ENCODE peak calls at places on chromosomes 2 and 18, in nine cellular contexts. F, P, Q, E, X, N, K, B and I are unnamed samples.

GRCh38 chr2:23545391-23545790 is 160.4 kb downstream of the KLHL29 start:
- DNase-seq in F (no peak), P (peak), Q (no peak), E (no peak), X (no peak), N (no peak), K (no peak), B (no peak), I (no peak)

GRCh38 chr2:224498991-224499390 is 86.2 kb downstream of the CUL3 start:
- DNase-seq in F (no peak), P (no peak), Q (no peak), E (no peak), X (no peak), N (no peak), K (no peak), B (no peak), I (no peak)

GRCh38 chr2:134398300-134398699 is 144.4 kb downstream of the MGAT5 start:
- DNase-seq in F (no peak), P (peak), Q (no peak), E (no peak), X (no peak), N (no peak), K (peak), B (no peak), I (no peak)

GRCh38 chr2:176508984-176509383 is 239.7 kb downstream of the MTX2 start:
- DNase-seq in F (peak), P (no peak), Q (no peak), E (no peak), X (no peak), N (no peak), K (no peak), B (no peak), I (no peak)

GRCh38 chr18:24380163-24380747 is 17.4 kb downstream of the OSBPL1A start:
- DNase-seq in F (no peak), P (no peak), Q (no peak), E (no peak), X (no peak), N (no peak), K (no peak), B (no peak), I (no peak)

GRCh38 chr18:51275712-51276473 is 78.4 kb upstream of the MEX3C start:
- DNase-seq in F (no peak), P (no peak), Q (no peak), E (no peak), X (no peak), N (peak), K (peak), B (no peak), I (no peak)

GRCh38 chr2:61658841-61659780 is 121.0 kb upstream of the XPO1 start:
- DNase-seq in F (no peak), P (peak), Q (no peak), E (no peak), X (no peak), N (no peak), K (peak), B (no peak), I (no peak)

GRCh38 chr2:176239016-176239415 is 30.2 kb upstream of the MTX2 start:
- DNase-seq in F (no peak), P (no peak), Q (no peak), E (no peak), X (no peak), N (no peak), K (no peak), B (no peak), I (no peak)

GRCh38 chr2:2291500-2292260 is 39.4 kb downstream of the MYT1L start:
- DNase-seq in F (no peak), P (peak), Q (no peak), E (peak), X (no peak), N (no peak), K (no peak), B (no peak), I (no peak)

GRCh38 chr2:215536476-215536875 is 100.6 kb upstream of the FN1 start:
- DNase-seq in F (no peak), P (peak), Q (no peak), E (no peak), X (no peak), N (no peak), K (peak), B (no peak), I (no peak)

GRCh38 chr2:221397179-221397578 is 174.9 kb downstream of the EPHA4 start:
- DNase-seq in F (no peak), P (no peak), Q (no peak), E (no peak), X (no peak), N (no peak), K (peak), B (no peak), I (no peak)

GRCh38 chr18:69948919-69949537 is 1.4 kb upstream of the CD226 start:
- DNase-seq in F (peak), P (no peak), Q (peak), E (no peak), X (no peak), N (no peak), K (peak), B (no peak), I (no peak)

GRCh38 chr2:202104286-202104870 is 31.3 kb downstream of the KIAA2012 start:
- DNase-seq in F (peak), P (peak), Q (no peak), E (no peak), X (no peak), N (peak), K (peak), B (no peak), I (peak)

GRCh38 chr2:231133365-231134114 is 8.7 kb upstream of the HTR2B start:
- DNase-seq in F (no peak), P (no peak), Q (no peak), E (no peak), X (no peak), N (no peak), K (peak), B (no peak), I (no peak)

GRCh38 chr2:84459944-84460429 is 907 bp upstream of the SUCLG1 start:
- DNase-seq in F (no peak), P (peak), Q (no peak), E (no peak), X (no peak), N (no peak), K (no peak), B (no peak), I (no peak)

GRCh38 chr2:28403388-28403956 is 10.8 kb downstream of the FOSL2 start:
- DNase-seq in F (no peak), P (no peak), Q (no peak), E (no peak), X (no peak), N (no peak), K (no peak), B (no peak), I (no peak)

GRCh38 chr2:238169021-238169707 is 10.4 kb downstream of the ERFE start:
- DNase-seq in F (no peak), P (peak), Q (no peak), E (no peak), X (no peak), N (no peak), K (peak), B (no peak), I (no peak)

GRCh38 chr18:33603434-33603833 is 25.4 kb downstream of the ASXL3 start:
- DNase-seq in F (no peak), P (no peak), Q (no peak), E (no peak), X (no peak), N (no peak), K (no peak), B (no peak), I (no peak)

GRCh38 chr2:231361701-231362588 is 33.6 kb upstream of the B3GNT7 start:
- DNase-seq in F (no peak), P (no peak), Q (no peak), E (no peak), X (no peak), N (peak), K (no peak), B (no peak), I (no peak)

GRCh38 chr2:96117701-96118588 is 1.6 kb upstream of the ADRA2B start:
- DNase-seq in F (no peak), P (no peak), Q (no peak), E (no peak), X (no peak), N (no peak), K (no peak), B (no peak), I (no peak)

GRCh38 chr2:43270930-43271615 is 44.7 kb upstream of the ZFP36L2 start:
- DNase-seq in F (no peak), P (no peak), Q (no peak), E (no peak), X (no peak), N (no peak), K (no peak), B (no peak), I (no peak)

GRCh38 chr18:45335644-45336043 is 279.6 kb upstream of the SLC14A2 start:
- DNase-seq in F (no peak), P (peak), Q (no peak), E (peak), X (no peak), N (no peak), K (no peak), B (no peak), I (no peak)

GRCh38 chr2:85308951-85309555 is 18.7 kb downstream of the TGOLN2 start:
- DNase-seq in F (no peak), P (peak), Q (no peak), E (no peak), X (no peak), N (peak), K (peak), B (no peak), I (no peak)

GRCh38 chr2:189783451-189783926 is 650 bp downstream of the ORMDL1 start:
- DNase-seq in F (no peak), P (peak), Q (no peak), E (no peak), X (no peak), N (no peak), K (peak), B (no peak), I (no peak)

GRCh38 chr2:192373244-192373643 is 178.5 kb upstream of the TMEFF2 start:
- DNase-seq in F (no peak), P (no peak), Q (no peak), E (no peak), X (no peak), N (no peak), K (no peak), B (no peak), I (no peak)

GRCh38 chr2:216774180-216774579 is 78.8 kb upstream of the IGFBP5 start:
- DNase-seq in F (no peak), P (no peak), Q (no peak), E (no peak), X (no peak), N (no peak), K (no peak), B (no peak), I (no peak)

GRCh38 chr2:150528861-150529801 is 41.7 kb upstream of the RND3 start:
- DNase-seq in F (no peak), P (peak), Q (no peak), E (no peak), X (no peak), N (no peak), K (peak), B (no peak), I (no peak)

GRCh38 chr2:16653799-16654198 is 11.8 kb downstream of the CYRIA start:
- DNase-seq in F (no peak), P (no peak), Q (no peak), E (no peak), X (no peak), N (no peak), K (no peak), B (no peak), I (no peak)

GRCh38 chr2:105369777-105370690 is 28.8 kb downstream of the FHL2 start:
- DNase-seq in F (peak), P (peak), Q (peak), E (peak), X (peak), N (peak), K (peak), B (peak), I (peak)

GRCh38 chr2:64273524-64274398 is 129.5 kb upstream of the PELI1 start:
- DNase-seq in F (no peak), P (peak), Q (no peak), E (peak), X (no peak), N (no peak), K (peak), B (no peak), I (no peak)

GRCh38 chr2:2101924-2102323 is 229.2 kb downstream of the MYT1L start:
- DNase-seq in F (no peak), P (no peak), Q (no peak), E (no peak), X (no peak), N (no peak), K (no peak), B (no peak), I (no peak)

GRCh38 chr2:64359892-64360657 is 93.9 kb upstream of the LGALSL start:
- DNase-seq in F (peak), P (peak), Q (peak), E (peak), X (no peak), N (peak), K (peak), B (no peak), I (no peak)